ENCODE peak calls at places on chromosomes 16 and 17, in five cellular contexts. One of them, this sample, is unnamed. For H3K9me3, the result is how much of the 10 kb centered on the place peaks cover.

GRCh38 chr16:24102120-24102740 is 153.9 kb upstream of the CACNG3 start:
- DNase-seq in adrenal gland: no peak
- DNase-seq in stomach: no peak
- DNase-seq in body of pancreas: no peak
- DNase-seq in hepatocyte: no peak
- DNase-seq in this sample: no peak

GRCh38 chr16:84482951-84483881 is 21.2 kb downstream of the MEAK7 start:
- DNase-seq in adrenal gland: no peak
- DNase-seq in stomach: peak
- DNase-seq in body of pancreas: no peak
- DNase-seq in hepatocyte: no peak
- DNase-seq in this sample: no peak

GRCh38 chr16:5867250-5867649 is 769.7 kb upstream of the EEF2KMT start:
- DNase-seq in adrenal gland: no peak
- DNase-seq in stomach: no peak
- DNase-seq in body of pancreas: no peak
- DNase-seq in hepatocyte: no peak
- DNase-seq in this sample: no peak

GRCh38 chr16:88985521-88985920 is 8.5 kb upstream of the CBFA2T3 start:
- DNase-seq in adrenal gland: no peak
- DNase-seq in stomach: no peak
- DNase-seq in body of pancreas: no peak
- DNase-seq in hepatocyte: no peak
- DNase-seq in this sample: no peak

GRCh38 chr17:83086197-83086880 is 6.9 kb downstream of the METRNL start:
- DNase-seq in adrenal gland: no peak
- DNase-seq in stomach: no peak
- DNase-seq in body of pancreas: no peak
- DNase-seq in hepatocyte: no peak
- DNase-seq in this sample: no peak

GRCh38 chr17:60392845-60393702 is 1.1 kb upstream of the USP32 start:
- DNase-seq in adrenal gland: peak
- DNase-seq in stomach: peak
- DNase-seq in body of pancreas: peak
- DNase-seq in hepatocyte: peak
- DNase-seq in this sample: peak

GRCh38 chr17:75689441-75689873 is 22.3 kb downstream of the SAP30BP start:
- DNase-seq in adrenal gland: no peak
- DNase-seq in stomach: no peak
- DNase-seq in body of pancreas: no peak
- DNase-seq in hepatocyte: no peak
- DNase-seq in this sample: no peak

GRCh38 chr16:2054543-2055245 is 6.9 kb downstream of the TSC2 start:
- DNase-seq in adrenal gland: no peak
- DNase-seq in stomach: peak
- DNase-seq in body of pancreas: peak
- DNase-seq in hepatocyte: no peak
- DNase-seq in this sample: no peak

GRCh38 chr16:11595908-11596504 is 9.3 kb upstream of the LITAF start:
- DNase-seq in adrenal gland: no peak
- DNase-seq in stomach: no peak
- DNase-seq in body of pancreas: no peak
- DNase-seq in hepatocyte: no peak
- DNase-seq in this sample: no peak

GRCh38 chr16:68236804-68237242 is 896 bp upstream of the ESRP2 start:
- DNase-seq in adrenal gland: no peak
- DNase-seq in stomach: no peak
- DNase-seq in body of pancreas: no peak
- DNase-seq in hepatocyte: no peak
- DNase-seq in this sample: no peak

GRCh38 chr17:78401246-78401645 is 22.8 kb downstream of the PGS1 start:
- DNase-seq in adrenal gland: peak
- DNase-seq in stomach: no peak
- DNase-seq in body of pancreas: no peak
- DNase-seq in hepatocyte: no peak
- DNase-seq in this sample: no peak

GRCh38 chr16:15966420-15967222 is 17.2 kb downstream of the ABCC1 start:
- DNase-seq in adrenal gland: peak
- DNase-seq in stomach: no peak
- DNase-seq in body of pancreas: no peak
- DNase-seq in hepatocyte: no peak
- DNase-seq in this sample: no peak

GRCh38 chr16:84735846-84736586 is 36.2 kb downstream of the USP10 start:
- DNase-seq in adrenal gland: peak
- DNase-seq in stomach: peak
- DNase-seq in body of pancreas: peak
- DNase-seq in hepatocyte: no peak
- DNase-seq in this sample: no peak

GRCh38 chr16:3413730-3414379 is 12.8 kb downstream of the ZNF174 start:
- DNase-seq in adrenal gland: no peak
- DNase-seq in stomach: no peak
- DNase-seq in body of pancreas: no peak
- DNase-seq in hepatocyte: no peak
- DNase-seq in this sample: no peak

DNA sequence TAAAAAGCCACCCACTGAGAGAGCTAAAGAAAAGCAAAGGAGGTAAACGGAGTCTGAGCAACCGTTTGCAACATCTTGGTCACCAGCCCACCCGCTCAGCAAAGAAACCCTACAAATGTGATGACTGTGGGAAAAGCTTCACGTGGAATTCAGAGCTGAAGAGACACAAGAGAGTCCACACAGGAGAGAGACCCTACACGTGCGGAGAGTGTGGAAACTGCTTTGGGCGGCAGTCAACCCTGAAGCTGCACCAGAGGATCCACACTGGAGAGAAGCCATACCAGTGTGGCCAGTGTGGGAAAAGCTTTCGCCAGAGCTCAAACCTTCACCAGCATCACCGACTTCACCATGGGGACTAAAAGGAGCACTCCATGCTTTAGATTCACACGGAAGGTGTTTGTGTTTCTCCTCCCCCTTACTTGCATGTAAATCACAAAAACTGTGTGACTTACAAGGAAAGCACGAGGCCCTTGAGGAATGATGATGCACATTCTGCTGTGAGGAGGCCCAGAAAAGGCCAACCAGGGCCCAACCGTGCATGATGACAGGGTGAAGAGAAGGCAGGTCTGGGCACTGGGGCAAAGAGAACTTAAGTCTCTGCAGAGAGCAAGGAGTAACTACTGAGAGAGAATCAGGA is 7.7 kb downstream of the ZNF174 start:
- DNase-seq in adrenal gland: no peak
- DNase-seq in stomach: no peak
- DNase-seq in body of pancreas: no peak
- DNase-seq in hepatocyte: no peak
- DNase-seq in this sample: no peak
- H3K9me3 ChIP-seq in adrenal gland: half or more
- H3K9me3 ChIP-seq in stomach: half or more
- H3K9me3 ChIP-seq in body of pancreas: under half
- H3K9me3 ChIP-seq in hepatocyte: half or more
- H3K9me3 ChIP-seq in this sample: under half

GRCh38 chr17:28745777-28746473 is 2.1 kb downstream of the TRAF4 start:
- DNase-seq in adrenal gland: peak
- DNase-seq in stomach: peak
- DNase-seq in body of pancreas: peak
- DNase-seq in hepatocyte: no peak
- DNase-seq in this sample: no peak
- H3K4me3 ChIP-seq in adrenal gland: no peak
- H3K4me3 ChIP-seq in stomach: peak
- H3K4me3 ChIP-seq in body of pancreas: peak
- H3K4me3 ChIP-seq in hepatocyte: peak
- H3K4me3 ChIP-seq in this sample: peak

DNA sequence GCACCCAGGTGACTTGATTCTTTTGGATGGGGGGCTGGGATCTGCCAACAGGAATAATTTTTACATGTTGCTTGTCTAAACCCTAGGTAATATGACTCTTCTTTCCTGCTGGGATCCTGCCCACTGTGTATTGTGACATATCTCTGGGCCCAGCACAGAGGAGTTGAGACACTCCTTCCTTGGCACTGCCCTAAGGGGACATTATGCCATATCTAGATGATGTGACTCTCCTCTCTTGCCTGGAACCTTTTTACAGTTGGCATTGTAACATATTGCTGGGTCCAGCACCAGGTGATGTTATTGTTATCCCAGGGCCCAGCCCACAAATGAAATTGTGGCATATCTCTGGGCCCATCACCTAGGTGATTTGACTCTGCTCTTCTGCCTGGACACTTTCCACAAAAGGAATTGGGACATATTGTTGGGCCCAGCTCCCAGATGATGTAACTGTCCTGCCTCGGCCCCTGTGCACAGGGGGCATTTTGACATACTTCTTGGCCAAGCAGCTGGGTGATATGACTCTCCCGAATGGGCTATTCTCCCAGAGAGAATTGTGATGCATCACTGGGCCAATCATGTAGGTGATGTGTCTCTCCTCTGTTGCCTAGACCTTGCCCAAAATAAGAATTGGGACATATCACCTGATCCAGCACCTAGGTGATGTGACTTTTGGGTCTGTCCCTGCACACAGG is 1837.7 kb downstream of the TP53TG3F start:
- DNase-seq in adrenal gland: no peak
- DNase-seq in stomach: no peak
- DNase-seq in body of pancreas: no peak
- DNase-seq in hepatocyte: no peak
- DNase-seq in this sample: no peak
- H3K9me3 ChIP-seq in adrenal gland: under half
- H3K9me3 ChIP-seq in stomach: under half
- H3K9me3 ChIP-seq in body of pancreas: under half
- H3K9me3 ChIP-seq in hepatocyte: under half
- H3K9me3 ChIP-seq in this sample: under half

GRCh38 chr16:30136971-30137601 is 14.1 kb upstream of the MAPK3 start:
- DNase-seq in adrenal gland: no peak
- DNase-seq in stomach: no peak
- DNase-seq in body of pancreas: peak
- DNase-seq in hepatocyte: no peak
- DNase-seq in this sample: no peak
- H3K4me3 ChIP-seq in adrenal gland: no peak
- H3K4me3 ChIP-seq in stomach: no peak
- H3K4me3 ChIP-seq in body of pancreas: no peak
- H3K4me3 ChIP-seq in hepatocyte: no peak
- H3K4me3 ChIP-seq in this sample: no peak

GRCh38 chr16:3180445-3180878 is 7.5 kb upstream of the OR1F1 start:
- DNase-seq in adrenal gland: no peak
- DNase-seq in stomach: no peak
- DNase-seq in body of pancreas: no peak
- DNase-seq in hepatocyte: no peak
- DNase-seq in this sample: no peak
- H3K9me3 ChIP-seq in adrenal gland: under half
- H3K9me3 ChIP-seq in stomach: under half
- H3K9me3 ChIP-seq in body of pancreas: under half
- H3K9me3 ChIP-seq in hepatocyte: under half
- H3K9me3 ChIP-seq in this sample: under half

GRCh38 chr16:28863929-28864886 is 565 bp downstream of the SH2B1 start:
- DNase-seq in adrenal gland: peak
- DNase-seq in stomach: no peak
- DNase-seq in body of pancreas: peak
- DNase-seq in hepatocyte: peak
- DNase-seq in this sample: no peak

GRCh38 chr16:28867241-28867640 is 3.6 kb downstream of the SH2B1 start:
- DNase-seq in adrenal gland: no peak
- DNase-seq in stomach: no peak
- DNase-seq in body of pancreas: no peak
- DNase-seq in hepatocyte: no peak
- DNase-seq in this sample: no peak

GRCh38 chr16:28865722-28866453 is 2.2 kb downstream of the SH2B1 start:
- DNase-seq in adrenal gland: no peak
- DNase-seq in stomach: no peak
- DNase-seq in body of pancreas: no peak
- DNase-seq in hepatocyte: no peak
- DNase-seq in this sample: no peak

GRCh38 chr16:28866454-28866804 is 2.8 kb downstream of the SH2B1 start:
- DNase-seq in adrenal gland: no peak
- DNase-seq in stomach: no peak
- DNase-seq in body of pancreas: no peak
- DNase-seq in hepatocyte: no peak
- DNase-seq in this sample: no peak

GRCh38 chr16:28865289-28865688 is 1.6 kb downstream of the SH2B1 start:
- DNase-seq in adrenal gland: no peak
- DNase-seq in stomach: no peak
- DNase-seq in body of pancreas: no peak
- DNase-seq in hepatocyte: no peak
- DNase-seq in this sample: no peak
- H3K4me3 ChIP-seq in adrenal gland: no peak
- H3K4me3 ChIP-seq in stomach: peak
- H3K4me3 ChIP-seq in body of pancreas: no peak
- H3K4me3 ChIP-seq in hepatocyte: no peak
- H3K4me3 ChIP-seq in this sample: no peak

GRCh38 chr16:35325936-35326335 is 1866.5 kb downstream of the TP53TG3F start:
- DNase-seq in adrenal gland: no peak
- DNase-seq in stomach: no peak
- DNase-seq in body of pancreas: no peak
- DNase-seq in hepatocyte: no peak
- DNase-seq in this sample: no peak
- H3K9me3 ChIP-seq in adrenal gland: under half
- H3K9me3 ChIP-seq in stomach: under half
- H3K9me3 ChIP-seq in body of pancreas: under half
- H3K9me3 ChIP-seq in hepatocyte: under half
- H3K9me3 ChIP-seq in this sample: under half